ENCODE peak calls at places on chromosomes 7 and 10, in five cellular contexts. A is astrocyte of the cerebellum, O is brain microvascular endothelial cell, M is neural progenitor cell, S is GM12865. P is an unnamed sample.

GRCh38 chr7:24980695-24981543 is 941 bp upstream of the OSBPL3 start:
- DNase-seq in A (no peak), O (no peak), M (peak; percentile 44), S (peak; percentile 75), P (peak; percentile 69)

GRCh38 chr7:129980667-129981066 is 27.9 kb upstream of the UBE2H start:
- DNase-seq in A (no peak), O (no peak), M (no peak), S (no peak), P (no peak)

GRCh38 chr10:72626444-72626754 is 520 bp upstream of the MICU1 start:
- DNase-seq in A (no peak), O (no peak), M (no peak), S (no peak), P (no peak)

GRCh38 chr10:118511720-118512119 is 83.7 kb downstream of the PRLHR start:
- DNase-seq in A (no peak), O (no peak), M (no peak), S (no peak), P (no peak)

GRCh38 chr10:22427890-22428571 is 82.7 kb downstream of the SPAG6 start:
- DNase-seq in A (peak; percentile 83), O (peak; percentile 55), M (no peak), S (no peak), P (no peak)

GRCh38 chr10:49781247-49781646 is 19.1 kb upstream of the OGDHL start:
- DNase-seq in A (no peak), O (peak; percentile 38), M (no peak), S (no peak), P (no peak)

GRCh38 chr7:28297821-28298439 is 114.4 kb upstream of the CREB5 start:
- DNase-seq in A (no peak), O (no peak), M (no peak), S (peak; percentile 29), P (no peak)

GRCh38 chr10:133236411-133237240 is 1.0 kb upstream of the VENTX start:
- DNase-seq in A (no peak), O (no peak), M (peak; percentile 47), S (no peak), P (no peak)

GRCh38 chr10:62093863-62094291 is 174.8 kb downstream of the RTKN2 start:
- DNase-seq in A (peak; percentile 81), O (peak; percentile 77), M (no peak), S (no peak), P (no peak)

DNA sequence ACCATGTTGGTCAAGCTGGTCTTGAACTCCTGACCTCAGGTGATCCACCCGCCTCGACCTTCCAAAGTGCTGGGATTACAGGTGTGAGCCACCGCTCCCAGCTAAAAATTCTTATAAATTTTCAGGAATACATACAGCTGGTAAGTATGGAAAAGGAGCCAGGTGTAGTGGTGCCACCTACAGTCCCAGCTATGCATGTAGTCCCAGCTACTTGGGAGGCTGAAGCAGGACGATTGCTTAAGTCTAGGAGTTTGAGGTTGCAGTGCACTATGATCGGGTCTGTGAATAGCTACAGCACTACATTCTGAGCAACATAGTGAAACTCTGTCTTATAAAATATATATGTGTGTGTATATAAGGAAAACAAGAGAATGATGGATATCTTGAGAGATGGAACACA is 19.0 kb downstream of the LDB1 start:
- DNase-seq in A (no peak), O (no peak), M (no peak), S (no peak), P (no peak)
- TF ChIP-seq CTCF in A (peak; percentile 16), O (peak; percentile 27), M (no peak), S (no peak), P (no peak)

GRCh38 chr10:117074621-117075020 is 63.4 kb downstream of the VAX1 start:
- DNase-seq in A (no peak), O (no peak), M (peak; percentile 33), S (no peak), P (no peak)
- TF ChIP-seq CTCF in A (no peak), O (no peak), M (peak; percentile 33), S (no peak), P (no peak)

DNA sequence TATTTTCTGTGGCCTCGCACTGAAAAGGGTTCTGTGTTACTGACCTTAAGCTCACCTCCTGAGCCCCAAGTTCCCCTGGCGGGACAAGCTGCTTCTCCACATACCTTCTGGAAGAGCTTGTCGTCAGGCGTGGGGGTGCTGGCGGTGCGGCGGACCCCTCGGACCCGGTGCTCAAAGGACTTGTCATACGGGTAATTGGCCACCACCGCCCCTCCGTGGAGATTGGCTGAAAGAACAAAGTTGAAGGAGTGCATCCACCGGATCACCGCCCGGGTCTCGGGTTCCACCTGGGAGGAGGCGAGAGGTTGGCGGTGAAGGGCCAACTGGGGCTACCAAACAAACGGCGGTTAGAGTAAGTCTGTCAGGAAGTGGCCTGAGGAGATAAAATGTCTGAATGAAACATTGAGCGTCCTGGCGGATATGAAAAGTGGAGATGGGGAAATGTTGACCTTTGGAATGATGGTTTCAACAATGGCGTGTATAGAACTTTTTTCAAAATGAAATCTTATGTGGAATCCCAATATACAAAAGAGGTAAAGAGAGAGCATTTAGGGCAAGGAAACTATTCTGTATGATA is 16.5 kb downstream of the CPN1 start:
- DNase-seq in A (no peak), O (no peak), M (peak; percentile 7), S (no peak), P (no peak)
- TF ChIP-seq CTCF in A (no peak), O (no peak), M (no peak), S (no peak), P (no peak)

GRCh38 chr7:120733143-120733542 is 124.8 kb downstream of the TSPAN12 start:
- DNase-seq in A (no peak), O (peak; percentile 84), M (no peak), S (no peak), P (no peak)
- TF ChIP-seq CTCF in A (peak; percentile 7), O (peak; percentile 51), M (no peak), S (no peak), P (no peak)

GRCh38 chr7:157422279-157422678 is 85.5 kb downstream of the DNAJB6 start:
- DNase-seq in A (no peak), O (no peak), M (no peak), S (no peak), P (no peak)
- TF ChIP-seq CTCF in A (no peak), O (no peak), M (no peak), S (no peak), P (no peak)

GRCh38 chr7:52021343-52021742 is 704.7 kb upstream of the COBL start:
- DNase-seq in A (no peak), O (no peak), M (no peak), S (no peak), P (no peak)

GRCh38 chr7:52017802-52018679 is 701.4 kb upstream of the COBL start:
- DNase-seq in A (no peak), O (no peak), M (peak; percentile 85), S (peak; percentile 1), P (peak; percentile 48)

DNA sequence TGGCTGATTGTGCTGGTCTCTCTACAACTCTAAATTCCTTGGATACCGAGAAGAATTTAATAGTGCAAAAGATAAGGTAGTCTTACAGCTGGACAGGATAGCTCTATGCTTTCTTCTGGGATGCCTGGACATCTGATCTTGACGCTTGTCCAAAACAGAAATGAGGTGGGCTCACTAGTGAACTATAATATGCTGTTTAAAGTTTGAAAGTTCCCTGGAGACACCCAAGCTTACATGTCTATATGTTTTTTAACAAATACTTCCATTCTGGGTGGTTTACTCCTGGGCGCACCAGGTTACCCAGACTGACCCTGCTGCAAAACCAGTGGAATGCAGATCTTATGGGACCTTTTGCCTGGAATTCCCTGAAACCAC is 702.1 kb upstream of the COBL start:
- DNase-seq in A (no peak), O (no peak), M (no peak), S (no peak), P (no peak)
- TF ChIP-seq CTCF in A (no peak), O (no peak), M (no peak), S (no peak), P (peak; percentile 7)

DNA sequence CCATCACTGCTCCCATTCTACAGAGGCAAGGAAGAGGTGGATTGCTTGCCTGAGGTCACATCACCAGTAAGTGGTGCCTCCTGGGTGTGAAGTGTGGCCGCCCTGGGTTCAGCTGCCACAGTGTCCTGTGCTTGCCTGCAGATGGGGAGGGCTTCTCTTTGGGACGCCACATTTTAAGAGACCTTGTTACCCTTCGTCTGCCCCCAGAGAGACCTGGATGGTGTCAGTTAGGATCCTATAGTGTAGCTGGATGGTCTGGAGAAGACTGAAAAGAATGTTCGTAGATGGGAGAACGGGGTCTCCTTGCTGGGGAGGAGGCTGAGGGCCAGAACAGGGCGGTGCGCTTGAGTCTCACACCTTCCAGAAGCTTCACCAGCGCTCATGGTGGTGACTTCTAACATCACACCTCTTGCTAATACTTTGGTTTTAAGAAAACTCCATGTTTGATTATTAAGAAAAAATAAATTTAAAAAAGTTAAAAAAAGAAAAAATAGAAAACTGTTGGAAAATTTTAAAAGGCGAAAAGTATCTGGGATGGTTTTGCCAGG is 2.3 kb downstream of the DOCK1 start:
- DNase-seq in A (no peak), O (no peak), M (no peak), S (no peak), P (no peak)
- TF ChIP-seq CTCF in A (peak; percentile 5), O (peak; percentile 24), M (peak; percentile 6), S (no peak), P (no peak)

DNA sequence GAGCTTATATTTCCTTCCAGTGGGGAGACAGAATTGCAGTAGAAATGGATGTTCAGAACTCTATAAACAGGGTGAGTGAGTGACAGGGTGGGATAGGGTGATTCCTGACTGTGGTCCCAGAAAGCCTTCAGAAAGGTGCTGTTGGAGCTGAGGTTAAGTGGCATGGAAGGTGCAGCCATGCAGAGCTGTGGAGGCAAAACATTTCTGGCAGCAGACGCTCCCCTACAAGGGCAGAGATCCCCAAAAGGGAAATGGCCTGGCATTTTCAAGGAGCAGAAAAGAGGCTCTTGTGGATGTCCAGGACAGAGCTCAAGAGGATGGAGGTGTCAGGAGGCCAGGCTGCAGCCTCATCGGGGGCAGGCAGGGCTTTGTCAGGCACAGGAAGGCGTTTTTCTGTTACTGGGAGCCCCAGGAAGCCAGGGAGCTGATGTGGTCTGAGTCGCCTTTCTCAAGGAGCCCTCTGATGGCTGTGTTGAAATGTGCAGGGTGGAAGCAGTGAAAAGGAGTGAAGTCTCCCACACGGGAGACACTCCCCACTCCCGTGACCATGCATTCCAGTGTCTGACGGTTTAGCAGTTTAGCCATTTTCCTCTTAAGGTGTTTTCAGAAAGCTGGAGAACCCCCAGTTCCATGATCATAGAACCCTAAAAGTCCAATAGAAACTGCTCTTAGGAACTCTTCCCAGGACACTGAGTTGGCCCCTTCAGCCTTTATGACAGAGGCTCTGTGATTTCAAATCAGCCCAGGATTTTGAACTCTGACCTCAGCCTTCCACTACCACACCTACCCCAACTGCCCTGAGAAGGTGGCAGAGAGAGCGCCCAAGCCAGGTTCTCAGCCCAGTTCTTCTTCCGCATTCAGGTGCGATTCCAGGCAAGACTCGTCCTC is 96.2 kb downstream of the C10orf105 start:
- DNase-seq in A (no peak), O (peak; percentile 26), M (peak; percentile 64), S (no peak), P (no peak)
- TF ChIP-seq CTCF in A (peak; percentile 42), O (peak; percentile 58), M (peak; percentile 30), S (no peak), P (no peak)

GRCh38 chr10:117476716-117477115 is 65.8 kb upstream of the EMX2 start:
- DNase-seq in A (no peak), O (no peak), M (no peak), S (no peak), P (no peak)
- TF ChIP-seq CTCF in A (no peak), O (no peak), M (no peak), S (no peak), P (no peak)